ENCODE peak calls at places on chromosome 9, in ten cellular contexts. U is stimulated activated CD4-positive, alpha-beta T cell treated with anti-CD3 and anti-CD28 coated beads, Interleukin-12 subunit alpha, Interleukin-12 subunit beta, amount 100 ng/mL, for 4 hours; H is stromal cell of bone marrow; O is RWPE1; Q is body of pancreas; P is fibroblast of pulmonary artery; J is AG04449; Y is CD4-positive, alpha-beta memory T cell; I is right cardiac atrium; K is activated T-helper 2 cell treated with anti-CD3 and anti-CD28 coated beads, Interferon-gamma antibody, Interleukin-2, Interleukin-4, amounts not matched to agents 10 μg/mL and 5 μg/mL and 100 μg/mL, durations not matched to agents 14 hours and 24 hours and 36 hours. Z is an unnamed sample.

GRCh38 chr9:38182321-38182720 is 113.3 kb upstream of the SHB start:
- DNase-seq in J (no peak), U (no peak), I (no peak), Q (peak), O (no peak), P (no peak), Y (no peak), K (no peak), H (no peak), Z (no peak)

GRCh38 chr9:74777136-74777879 is 110.4 kb downstream of the TRPM6 start:
- DNase-seq in K (peak), P (peak), I (peak), J (no peak), U (peak), H (peak), O (peak), Q (peak), Y (peak), Z (peak)

GRCh38 chr9:447230-448025 is 232.8 kb downstream of the DOCK8 start:
- DNase-seq in U (peak), I (no peak), O (peak), K (peak), Y (peak), Q (no peak), P (no peak), J (no peak), H (no peak), Z (peak)

GRCh38 chr9:33076360-33077004 is at the start of gene SMU1:
- DNase-seq in K (peak), U (peak), I (peak), P (peak), H (peak), Y (peak), J (peak), Q (peak), O (peak), Z (peak)

GRCh38 chr9:126517751-126518261 is 95.9 kb upstream of the LMX1B start:
- DNase-seq in I (no peak), K (no peak), J (no peak), U (no peak), P (no peak), Y (no peak), H (no peak), O (no peak), Q (no peak), Z (no peak)

GRCh38 chr9:95132406-95133350 is 184.8 kb downstream of the FANCC start:
- DNase-seq in K (no peak), H (no peak), P (no peak), U (no peak), Y (no peak), J (no peak), Q (no peak), I (no peak), O (no peak), Z (no peak)

GRCh38 chr9:96116275-96117051 is 185.5 kb downstream of the HSD17B3 start:
- DNase-seq in Y (no peak), J (no peak), U (no peak), H (no peak), K (no peak), O (no peak), Q (peak), I (peak), P (no peak), Z (no peak)

GRCh38 chr9:130073373-130073772 is 19.7 kb downstream of the GPR107 start:
- DNase-seq in H (peak), P (peak), Y (no peak), I (no peak), U (no peak), O (no peak), K (no peak), Q (no peak), J (no peak), Z (peak)

GRCh38 chr9:120890415-120891254 is 13.6 kb upstream of the PHF19 start:
- DNase-seq in Q (no peak), P (no peak), K (peak), J (no peak), O (no peak), H (no peak), Y (peak), I (no peak), U (no peak), Z (no peak)

GRCh38 chr9:35193762-35194161 is 32.0 kb downstream of the UNC13B start:
- DNase-seq in J (no peak), P (peak), U (no peak), K (no peak), I (no peak), O (no peak), H (no peak), Y (no peak), Q (no peak), Z (peak)

GRCh38 chr9:121771851-121772599 is 120.6 kb downstream of the DAB2IP start:
- DNase-seq in I (no peak), Y (no peak), P (peak), U (no peak), Q (no peak), H (no peak), J (no peak), K (no peak), O (no peak), Z (no peak)

GRCh38 chr9:126440938-126441337 is 114.3 kb downstream of the MVB12B start:
- DNase-seq in H (peak), U (no peak), J (peak), Q (no peak), Y (no peak), P (peak), I (no peak), O (no peak), K (no peak), Z (no peak)

GRCh38 chr9:127077658-127077975 is 44.8 kb downstream of the ANGPTL2 start:
- DNase-seq in U (no peak), Y (no peak), K (no peak), Q (no peak), O (no peak), H (no peak), I (no peak), P (no peak), J (no peak), Z (no peak)

GRCh38 chr9:71612889-71613288 is 155.4 kb downstream of the CEMIP2 start:
- DNase-seq in Q (no peak), Y (no peak), U (no peak), K (no peak), O (no peak), P (no peak), H (no peak), J (no peak), I (no peak), Z (no peak)

GRCh38 chr9:136920069-136920468 is 24.5 kb downstream of the FBXW5 start:
- DNase-seq in K (no peak), Q (no peak), P (no peak), O (no peak), U (no peak), J (no peak), Y (no peak), H (no peak), I (no peak), Z (no peak)

GRCh38 chr9:95349109-95350038 is 31.9 kb upstream of the FANCC start:
- DNase-seq in U (no peak), K (no peak), Q (no peak), O (no peak), Y (no peak), H (no peak), I (no peak), J (no peak), P (no peak), Z (no peak)

GRCh38 chr9:123769723-123770122 is 160.2 kb downstream of the DENND1A start:
- DNase-seq in K (no peak), P (no peak), J (no peak), Y (no peak), Q (no peak), U (no peak), H (no peak), O (no peak), I (no peak), Z (no peak)

GRCh38 chr9:71608825-71609452 is 159.4 kb downstream of the CEMIP2 start:
- DNase-seq in O (no peak), Q (no peak), H (no peak), K (no peak), P (peak), I (no peak), U (no peak), J (no peak), Y (no peak), Z (peak)

GRCh38 chr9:130003943-130004552 is 38.9 kb downstream of the FNBP1 start:
- DNase-seq in Q (no peak), I (no peak), K (no peak), O (no peak), J (no peak), Y (no peak), U (no peak), P (no peak), H (no peak), Z (no peak)

GRCh38 chr9:89750117-89750551 is 145.3 kb downstream of the GADD45G start:
- DNase-seq in K (no peak), I (peak), Y (no peak), U (no peak), J (no peak), H (no peak), Q (no peak), P (peak), O (no peak), Z (no peak)

GRCh38 chr9:75455444-75455921 is 367.2 kb downstream of the OSTF1 start:
- DNase-seq in Q (no peak), I (no peak), K (no peak), P (peak), Y (no peak), O (no peak), J (no peak), U (no peak), H (peak), Z (peak)

GRCh38 chr9:14245901-14246525 is 67.9 kb downstream of the NFIB start:
- DNase-seq in U (no peak), J (no peak), K (no peak), H (no peak), P (peak), O (no peak), I (no peak), Q (no peak), Y (no peak), Z (peak)

GRCh38 chr9:37292896-37293295 is 129.6 kb upstream of the GRHPR start:
- DNase-seq in H (no peak), U (no peak), O (no peak), I (no peak), K (no peak), Q (no peak), Y (no peak), P (no peak), J (no peak), Z (peak)

GRCh38 chr9:97889941-97890557 is 32.3 kb downstream of the TRMO start:
- DNase-seq in Q (peak), H (no peak), I (no peak), J (no peak), Y (peak), P (no peak), U (peak), K (peak), O (peak), Z (no peak)